ENCODE peak calls at places on chromosomes 12 and 14, in five cellular contexts. F, V, A, I and L are unnamed samples.
A peak's percentile ranks its signal among the peaks of the same experiment; 100 is the strongest.

GRCh38 chr12:47194501-47194900 is 114.7 kb upstream of the AMIGO2 start:
- DNase-seq in A (no peak), V (no peak), F (no peak), I (no peak), L (no peak)

GRCh38 chr14:87002831-87003230 is 990.2 kb downstream of the GALC start:
- DNase-seq in F (no peak), V (no peak), I (no peak), A (no peak), L (no peak)

GRCh38 chr12:111398530-111398929 is 7.2 kb upstream of the SH2B3 start:
- DNase-seq in V (no peak), A (no peak), I (no peak), F (no peak), L (no peak)

GRCh38 chr12:30696486-30696885 is 817 bp upstream of the IPO8 start:
- DNase-seq in I (no peak), A (no peak), F (no peak), V (no peak), L (peak; percentile 39)

GRCh38 chr12:64446295-64446694 is 5.6 kb upstream of the TBK1 start:
- DNase-seq in F (no peak), I (no peak), A (no peak), V (no peak), L (no peak)

GRCh38 chr12:119229837-119230236 is 51.1 kb downstream of the HSPB8 start:
- DNase-seq in A (no peak), F (no peak), I (no peak), V (no peak), L (no peak)

GRCh38 chr14:32968972-32969544 is 30.4 kb downstream of the NPAS3 start:
- DNase-seq in I (no peak), V (no peak), A (no peak), F (no peak), L (no peak)

GRCh38 chr12:44875954-44876553 is at the start of gene NELL2:
- DNase-seq in F (peak; percentile 62), I (no peak), V (peak; percentile 40), A (peak; percentile 51), L (no peak)

GRCh38 chr14:30223385-30223785 is 295.7 kb upstream of the PRKD1 start:
- DNase-seq in I (peak; percentile 74), A (peak; percentile 11), V (peak; percentile 86), F (peak; percentile 92), L (peak; percentile 29)

GRCh38 chr14:51354846-51355245 is 114.8 kb downstream of the TMX1 start:
- DNase-seq in F (no peak), A (no peak), V (no peak), I (no peak), L (no peak)

GRCh38 chr12:64610092-64610659 is at the start of gene RASSF3:
- DNase-seq in I (peak; percentile 8), A (peak; percentile 85), F (peak; percentile 61), V (peak; percentile 69), L (peak; percentile 70)

GRCh38 chr14:65860956-65861631 is 448.6 kb downstream of the FUT8 start:
- DNase-seq in I (no peak), V (no peak), A (no peak), F (no peak), L (no peak)

GRCh38 chr12:40953076-40953475 is 235.0 kb upstream of the PDZRN4 start:
- DNase-seq in F (no peak), A (no peak), I (no peak), V (no peak), L (no peak)

GRCh38 chr12:27822076-27822712 is 42.2 kb upstream of the MANSC4 start:
- DNase-seq in A (no peak), I (no peak), V (no peak), F (no peak), L (no peak)

GRCh38 chr14:73744175-73744867 is 30.1 kb upstream of the PNMA1 start:
- DNase-seq in A (peak; percentile 44), F (no peak), V (no peak), I (no peak), L (no peak)

GRCh38 chr12:80821513-80822000 is 104.8 kb downstream of the MYF5 start:
- DNase-seq in F (no peak), I (no peak), V (no peak), A (peak; percentile 16), L (no peak)

GRCh38 chr12:14629832-14630688 is 62.4 kb upstream of the PLBD1 start:
- DNase-seq in F (peak; percentile 67), I (peak; percentile 88), A (peak; percentile 84), V (peak; percentile 72), L (peak; percentile 41)

GRCh38 chr12:64672925-64673409 is 62.7 kb downstream of the RASSF3 start:
- DNase-seq in V (no peak), A (peak; percentile 93), F (peak; percentile 20), I (no peak), L (peak; percentile 85)

GRCh38 chr14:55752580-55753365 is 172.8 kb downstream of the KTN1 start:
- DNase-seq in I (no peak), A (peak; percentile 25), V (peak; percentile 81), F (peak; percentile 77), L (no peak)

GRCh38 chr12:11823043-11823442 is 173.6 kb downstream of the ETV6 start:
- DNase-seq in F (no peak), A (no peak), I (no peak), V (no peak), L (no peak)

GRCh38 chr12:77940011-77940423 is 109.3 kb downstream of the NAV3 start:
- DNase-seq in V (no peak), F (no peak), I (no peak), A (no peak), L (no peak)

GRCh38 chr12:662541-663292 is 528 bp downstream of the NINJ2 start:
- DNase-seq in I (no peak), V (no peak), A (no peak), F (no peak), L (no peak)

GRCh38 chr12:12445882-12446181 is 89.0 kb downstream of the BORCS5 start:
- DNase-seq in I (no peak), A (no peak), V (no peak), F (no peak), L (no peak)

DNA sequence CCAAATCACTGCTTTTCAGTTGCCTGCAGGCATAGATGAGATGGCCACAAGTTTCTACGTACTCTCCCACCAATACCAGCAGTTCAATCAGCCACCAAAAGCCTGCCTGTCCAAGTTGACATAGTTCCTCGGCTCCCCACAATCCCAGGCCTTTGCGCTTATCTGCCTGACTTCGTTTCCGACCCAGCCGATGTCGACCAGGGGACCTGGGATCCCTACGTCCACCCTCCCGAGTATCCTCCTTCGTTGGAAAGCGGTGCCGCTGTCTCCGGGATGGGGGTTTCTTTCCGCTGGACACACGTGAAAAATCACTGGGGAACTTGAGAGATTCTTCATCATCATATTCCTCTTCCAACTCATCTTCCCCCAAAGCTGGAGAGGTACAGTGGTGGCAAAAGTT is 1.6 kb downstream of the DNAJC14 start:
- DNase-seq in V (no peak), A (no peak), F (no peak), I (no peak), L (no peak)
- H3K4me1 ChIP-seq in V (peaks cover 12% of the 10 kb centered on the region), A (peaks cover 6% of the 10 kb centered on the region), F (peaks cover 42% of the 10 kb centered on the region), I (no peaks in the 10 kb centered on the region), L (peaks cover 11% of the 10 kb centered on the region)

GRCh38 chr12:108635201-108635996 is 1.7 kb upstream of the SELPLG start:
- DNase-seq in I (no peak), V (no peak), F (peak; percentile 35), A (peak; percentile 71), L (no peak)
- TF ChIP-seq POLR2A in I (no peak), V (no peak), F (no peak), A (peak; percentile 59), L (no peak)

GRCh38 chr12:89983622-89984021 is 275.0 kb upstream of the ATP2B1 start:
- DNase-seq in V (no peak), I (no peak), F (no peak), A (no peak), L (no peak)

GRCh38 chr12:89976866-89977265 is 268.2 kb upstream of the ATP2B1 start:
- DNase-seq in A (no peak), F (no peak), I (no peak), V (no peak), L (no peak)

GRCh38 chr12:89977356-89978185 is 268.9 kb upstream of the ATP2B1 start:
- DNase-seq in F (no peak), I (no peak), A (no peak), V (no peak), L (no peak)

GRCh38 chr12:89984846-89985245 is 276.2 kb upstream of the ATP2B1 start:
- DNase-seq in I (no peak), A (no peak), F (no peak), V (no peak), L (no peak)

GRCh38 chr12:89980236-89980635 is 271.6 kb upstream of the ATP2B1 start:
- DNase-seq in A (no peak), I (peak; percentile 30), F (no peak), V (no peak), L (no peak)
- H3K27ac ChIP-seq in A (no peak overlapping the region), I (no peak overlapping the region), F (no peak overlapping the region), V (no peak overlapping the region), L (no peak overlapping the region)

GRCh38 chr14:49971156-49972141 is 78.6 kb downstream of the ARF6 start:
- DNase-seq in V (no peak), A (peak; percentile 63), F (no peak), I (no peak), L (no peak)
- H3K4me1 ChIP-seq in V (peaks cover 9% of the 10 kb centered on the region), A (peaks cover 44% of the 10 kb centered on the region), F (peaks cover 33% of the 10 kb centered on the region), I (no peaks in the 10 kb centered on the region), L (peaks cover 19% of the 10 kb centered on the region)

GRCh38 chr12:95601091-95601490 is 49.8 kb upstream of the USP44 start:
- DNase-seq in F (no peak), I (no peak), A (no peak), V (no peak), L (no peak)

GRCh38 chr12:95605087-95605486 is 53.8 kb upstream of the USP44 start:
- DNase-seq in V (no peak), I (no peak), A (no peak), F (no peak), L (no peak)

GRCh38 chr12:95600567-95600966 is 49.3 kb upstream of the USP44 start:
- DNase-seq in A (no peak), F (no peak), V (no peak), I (no peak), L (no peak)

GRCh38 chr12:95601626-95602025 is 50.4 kb upstream of the USP44 start:
- DNase-seq in A (no peak), V (no peak), I (no peak), F (no peak), L (no peak)

DNA sequence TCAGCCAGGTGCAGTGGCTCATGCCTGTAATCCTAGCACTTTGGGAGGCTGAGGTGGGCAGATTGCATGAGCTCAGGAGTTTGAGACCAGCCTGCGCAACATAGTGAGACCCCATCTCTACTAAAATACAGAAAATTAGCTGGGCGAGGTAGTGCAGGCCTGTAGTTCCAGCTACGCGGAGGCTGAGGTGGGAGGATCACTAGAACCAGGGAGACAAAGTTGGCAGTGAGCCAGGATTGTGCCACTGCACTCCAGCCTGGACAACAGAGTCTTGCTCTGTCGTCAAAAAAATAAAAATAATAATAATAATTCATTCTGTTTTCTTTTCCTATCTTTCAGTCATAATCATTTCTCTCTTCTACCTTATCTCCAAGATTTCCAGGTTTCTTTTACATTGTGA is 48.6 kb upstream of the USP44 start:
- DNase-seq in I (no peak), F (no peak), A (no peak), V (no peak), L (no peak)
- TF ChIP-seq POLR2A in I (no peak), F (no peak), A (no peak), V (no peak), L (no peak)